ENCODE peak calls at places on chromosomes 16 and 17, in five cellular contexts. H is H1, V is neuronal stem cell, D is mesendoderm, E is IMR-90. P is an unnamed sample.

GRCh38 chr17:40209404-40210093 is 9.6 kb upstream of the WIPF2 start:
- DNase-seq in D (no peak), H (no peak), E (peak), V (no peak), P (peak)

GRCh38 chr16:13291934-13292333 is 390.5 kb downstream of the SHISA9 start:
- DNase-seq in V (peak), D (peak), H (no peak), E (no peak), P (no peak)

GRCh38 chr17:74296548-74296936 is 22.5 kb downstream of the DNAI2 start:
- DNase-seq in V (peak), H (peak), D (peak), E (peak), P (peak)

GRCh38 chr16:2429771-2430663 is 770 bp downstream of the CCNF start:
- DNase-seq in D (peak), V (no peak), H (no peak), E (peak), P (peak)

GRCh38 chr16:66927918-66928649 is 2.7 kb upstream of the RRAD start:
- DNase-seq in V (no peak), D (no peak), H (no peak), E (peak), P (peak)

GRCh38 chr16:27272076-27272475 is 3.5 kb upstream of the NSMCE1 start:
- DNase-seq in E (no peak), V (no peak), H (no peak), D (no peak), P (no peak)

GRCh38 chr17:10192963-10193362 is 5.4 kb downstream of the GAS7 start:
- DNase-seq in H (no peak), V (no peak), D (no peak), E (peak), P (peak)

GRCh38 chr16:27547134-27547533 is 2.6 kb downstream of the GTF3C1 start:
- DNase-seq in D (no peak), E (peak), V (no peak), H (no peak), P (peak)

GRCh38 chr16:84617068-84617630 is 729 bp downstream of the COTL1 start:
- DNase-seq in D (no peak), V (no peak), H (no peak), E (no peak), P (peak)

GRCh38 chr16:67100569-67101300 is 9.0 kb upstream of the PHAF1 start:
- DNase-seq in E (peak), V (no peak), H (no peak), D (peak), P (peak)

GRCh38 chr17:40563371-40564052 is 1.8 kb downstream of the CCR7 start:
- DNase-seq in V (no peak), E (no peak), D (no peak), H (no peak), P (no peak)

GRCh38 chr16:57364143-57364542 is 5.6 kb downstream of the CCL22 start:
- DNase-seq in V (no peak), H (no peak), D (no peak), E (no peak), P (no peak)

GRCh38 chr16:78444-79145 is 570 bp downstream of the MPG start:
- DNase-seq in H (no peak), V (no peak), E (peak), D (no peak), P (peak)

GRCh38 chr17:33832295-33832694 is 422.8 kb upstream of the CCL2 start:
- DNase-seq in E (no peak), V (peak), H (no peak), D (peak), P (no peak)

GRCh38 chr16:51084074-51084928 is 66.8 kb downstream of the SALL1 start:
- DNase-seq in V (no peak), D (peak), E (no peak), H (no peak), P (no peak)

GRCh38 chr16:14511798-14512131 is 118.3 kb downstream of the PARN start:
- DNase-seq in E (peak), H (no peak), V (no peak), D (no peak), P (no peak)

GRCh38 chr17:45052052-45052772 is 780 bp upstream of the DCAKD start:
- DNase-seq in E (no peak), H (no peak), V (peak), D (peak), P (peak)

GRCh38 chr17:45294506-45294905 is 22.3 kb downstream of the MAP3K14 start:
- DNase-seq in H (no peak), V (no peak), D (no peak), E (peak), P (peak)

GRCh38 chr16:30446203-30446595 is 525 bp upstream of the SEPHS2 start:
- DNase-seq in D (no peak), V (no peak), H (no peak), E (no peak), P (no peak)

GRCh38 chr16:30447512-30448226 is 2.0 kb upstream of the SEPHS2 start:
- DNase-seq in H (no peak), V (no peak), D (no peak), E (no peak), P (no peak)

GRCh38 chr16:30444231-30445148 is 1.2 kb downstream of the SEPHS2 start:
- DNase-seq in H (no peak), V (no peak), E (no peak), D (no peak), P (no peak)

GRCh38 chr16:30445408-30446202 is at the start of gene SEPHS2:
- DNase-seq in H (peak), V (peak), D (peak), E (peak), P (peak)

DNA sequence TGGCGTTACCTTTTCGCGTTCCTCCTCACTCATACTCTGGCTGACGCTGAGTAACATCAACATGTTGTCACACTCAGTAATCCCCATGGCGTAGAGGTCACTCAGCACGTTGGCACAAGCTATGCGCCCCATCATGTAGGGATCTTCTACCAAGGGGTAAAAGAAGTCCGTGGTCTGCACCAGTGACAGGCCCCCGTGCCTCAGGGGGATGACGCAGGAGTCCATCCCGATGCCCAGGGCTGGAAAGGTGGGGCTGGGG is 596 bp downstream of the SEPHS2 start:
- DNase-seq in D (no peak), H (no peak), E (no peak), V (no peak), P (no peak)
- H4K8ac ChIP-seq in D (no peak), H (peak), E (peak), V (no peak), P (peak)

DNA sequence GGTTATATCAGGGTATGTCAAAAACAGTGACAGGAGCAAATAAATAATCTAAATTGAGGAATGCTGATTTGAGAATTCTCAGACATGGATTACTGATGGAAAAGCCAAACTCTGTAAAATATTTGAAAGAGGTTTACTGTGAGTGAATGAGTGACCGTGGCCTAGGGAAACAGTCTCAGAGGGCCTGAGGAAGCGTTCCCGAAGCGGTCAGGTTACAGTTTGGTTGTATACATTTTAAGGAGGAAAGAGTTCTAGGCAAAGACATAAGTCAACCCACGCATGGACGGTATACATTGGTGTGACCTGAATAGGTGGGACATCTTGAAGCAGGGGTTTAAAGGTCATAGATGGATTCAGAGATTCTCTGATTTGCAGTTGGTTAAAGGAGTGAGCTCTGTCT is 771.7 kb downstream of the KCNJ18 start:
- DNase-seq in H (no peak), D (no peak), V (no peak), E (no peak), P (no peak)
- H3K4me3 ChIP-seq in H (no peak), D (no peak), V (no peak), E (no peak), P (no peak)

DNA sequence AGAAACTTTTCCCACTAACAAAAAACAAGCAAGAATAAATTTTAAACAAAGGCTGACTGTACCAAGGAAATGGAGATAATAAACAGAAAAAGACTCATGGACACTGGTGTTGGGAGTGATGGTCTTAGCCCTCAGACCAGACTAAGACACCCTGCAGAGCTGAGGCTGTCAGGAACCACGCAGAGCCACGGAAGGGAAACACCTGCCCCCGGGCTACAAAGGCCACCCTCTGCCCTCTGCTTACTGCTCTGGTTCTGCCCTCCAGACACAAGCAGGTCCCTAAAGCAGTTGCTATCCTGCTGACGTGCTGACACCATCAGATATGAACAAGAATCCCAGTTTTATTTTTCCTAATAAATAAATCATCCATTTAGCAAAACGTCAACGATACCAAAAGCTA is 80.0 kb downstream of the ANKRD11 start:
- DNase-seq in D (no peak), H (no peak), V (no peak), E (no peak), P (no peak)
- H3K27ac ChIP-seq in D (no peak), H (no peak), V (no peak), E (no peak), P (peak)

DNA sequence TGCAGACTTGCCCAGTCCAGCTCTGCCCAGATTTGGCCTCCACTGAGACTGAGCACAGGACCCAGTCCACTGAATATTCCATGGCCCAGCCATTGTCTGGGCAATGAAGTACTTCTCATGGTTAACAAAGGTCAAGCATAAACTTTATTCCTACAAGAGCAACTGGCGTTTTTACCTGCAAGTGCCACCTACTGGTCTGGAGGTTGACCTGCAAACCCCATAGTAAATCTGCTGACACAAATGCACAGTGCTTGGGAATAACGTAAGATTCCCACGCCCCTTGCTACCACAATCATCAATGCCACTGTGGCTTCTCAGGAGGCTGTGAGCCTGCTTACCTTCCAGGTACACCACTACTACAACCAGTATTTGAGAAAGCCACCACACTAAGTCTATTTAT is 170.2 kb downstream of the CEP112 start:
- DNase-seq in V (no peak), D (peak), E (no peak), H (no peak), P (no peak)
- H4K8ac ChIP-seq in V (no peak), D (no peak), E (no peak), H (no peak), P (no peak)